ENCODE peak calls at places on chromosomes 11 and 22, in seven cellular contexts. C is cardiac fibroblast, N is AG10803, P is adrenal gland, Z is psoas muscle, X is foreskin fibroblast, R is right lobe of liver. O is an unnamed sample.

GRCh38 chr11:34214961-34215805 is 109.8 kb downstream of the NAT10 start:
- DNase-seq in P (peak), N (peak), X (peak), R (peak), C (peak), Z (no peak), O (peak)

GRCh38 chr11:109851780-109852390 is 241.3 kb upstream of the ZC3H12C start:
- DNase-seq in X (no peak), R (no peak), P (no peak), N (no peak), Z (no peak), C (peak), O (no peak)

GRCh38 chr11:2919188-2919587 is 10.0 kb downstream of the PHLDA2 start:
- DNase-seq in R (no peak), Z (no peak), X (no peak), C (no peak), P (no peak), N (no peak), O (no peak)

GRCh38 chr11:85974126-85974525 is 94.8 kb downstream of the PICALM start:
- DNase-seq in C (peak), Z (no peak), N (peak), X (peak), P (no peak), R (no peak), O (peak)

GRCh38 chr11:103111400-103111799 is 2.2 kb downstream of the DYNC2H1 start:
- DNase-seq in R (no peak), C (no peak), P (no peak), Z (no peak), N (no peak), X (no peak), O (no peak)

GRCh38 chr11:3861698-3862097 is 6.2 kb downstream of the STIM1 start:
- DNase-seq in N (no peak), C (peak), R (no peak), X (no peak), Z (no peak), P (no peak), O (no peak)

GRCh38 chr22:25419247-25420113 is 145.0 kb upstream of the GRK3 start:
- DNase-seq in C (peak), Z (no peak), R (no peak), N (peak), P (peak), X (peak), O (no peak)

GRCh38 chr22:30947821-30948454 is 20.6 kb downstream of the MORC2 start:
- DNase-seq in X (peak), P (no peak), N (peak), R (no peak), C (peak), Z (no peak), O (peak)

GRCh38 chr22:36197065-36197440 is 4.6 kb downstream of the APOL4 start:
- DNase-seq in Z (peak), X (peak), N (peak), P (no peak), R (no peak), C (peak), O (peak)

GRCh38 chr11:1888347-1888753 is 3.3 kb downstream of the PRR33 start:
- DNase-seq in X (no peak), P (no peak), R (no peak), N (no peak), Z (no peak), C (no peak), O (no peak)

GRCh38 chr22:22767876-22768602 is 119.6 kb upstream of the IGLL5 start:
- DNase-seq in X (peak), C (peak), P (no peak), N (no peak), Z (no peak), R (no peak), O (no peak)

GRCh38 chr22:46021577-46021976 is 44.6 kb upstream of the WNT7B start:
- DNase-seq in Z (no peak), C (no peak), R (peak), P (no peak), N (no peak), X (no peak), O (no peak)

GRCh38 chr11:134282121-134283045 is 6.2 kb downstream of the GLB1L3 start:
- DNase-seq in P (no peak), N (no peak), X (no peak), C (no peak), R (peak), Z (no peak), O (no peak)

GRCh38 chr22:42924436-42924835 is 67.4 kb upstream of the ARFGAP3 start:
- DNase-seq in C (no peak), X (no peak), Z (no peak), P (no peak), N (no peak), R (no peak), O (no peak)

GRCh38 chr22:35315855-35316745 is 16.4 kb downstream of the TOM1 start:
- DNase-seq in Z (peak), N (no peak), C (no peak), P (peak), R (no peak), X (no peak), O (no peak)

GRCh38 chr11:85682330-85683305 is 3.4 kb downstream of the CCDC89 start:
- DNase-seq in R (peak), C (peak), N (peak), X (peak), P (peak), Z (peak), O (peak)

GRCh38 chr11:118074785-118075184 is 2.1 kb upstream of the TMPRSS4 start:
- DNase-seq in C (no peak), P (no peak), X (no peak), N (no peak), Z (peak), R (no peak), O (no peak)

GRCh38 chr11:12075822-12076821 is 34.3 kb upstream of the MICAL2 start:
- DNase-seq in P (no peak), R (no peak), Z (peak), N (peak), X (peak), C (peak), O (peak)

GRCh38 chr11:93704237-93704636 is 37.1 kb downstream of the TAF1D start:
- DNase-seq in N (no peak), P (no peak), R (no peak), C (no peak), X (no peak), Z (no peak), O (no peak)
- TF ChIP-seq CTCF in N (no peak), P (no peak), R (no peak), C (peak), X (no peak), Z (no peak), O (peak)

GRCh38 chr11:70306586-70307033 is 36.1 kb downstream of the PPFIA1 start:
- DNase-seq in P (no peak), N (no peak), X (no peak), Z (no peak), C (no peak), R (no peak), O (no peak)

GRCh38 chr11:70307176-70307575 is 36.7 kb downstream of the PPFIA1 start:
- DNase-seq in C (peak), R (no peak), N (no peak), X (peak), P (no peak), Z (no peak), O (peak)

GRCh38 chr11:70303070-70303469 is 32.6 kb downstream of the PPFIA1 start:
- DNase-seq in Z (no peak), X (peak), C (peak), N (peak), R (no peak), P (peak), O (peak)

GRCh38 chr11:70304208-70304603 is 33.7 kb downstream of the PPFIA1 start:
- DNase-seq in P (no peak), C (no peak), X (no peak), N (no peak), R (no peak), Z (no peak), O (no peak)

DNA sequence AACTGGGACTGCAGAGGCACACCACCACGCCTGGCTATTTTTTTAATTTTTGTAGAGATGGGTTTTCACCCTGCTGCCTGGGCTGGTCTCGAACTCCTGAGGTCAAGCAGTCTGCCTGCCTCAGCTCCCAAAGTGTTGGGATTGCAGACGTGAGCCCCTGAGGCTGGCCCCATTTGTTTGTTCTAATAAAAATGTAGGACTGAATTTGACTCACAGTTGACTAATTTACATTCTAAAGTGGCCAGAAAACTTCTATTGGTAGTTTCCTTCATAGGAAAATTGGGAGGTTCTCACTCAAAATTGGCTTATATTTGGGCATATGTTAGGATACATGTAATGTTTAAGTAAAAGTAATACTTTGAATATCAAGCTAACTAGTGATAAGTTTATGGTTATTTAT is 35.0 kb downstream of the PPFIA1 start:
- DNase-seq in P (no peak), Z (no peak), R (no peak), X (peak), N (no peak), C (no peak), O (no peak)
- H3K4me3 ChIP-seq in P (no peak), Z (no peak), R (no peak), X (no peak), N (no peak), C (no peak), O (no peak)

DNA sequence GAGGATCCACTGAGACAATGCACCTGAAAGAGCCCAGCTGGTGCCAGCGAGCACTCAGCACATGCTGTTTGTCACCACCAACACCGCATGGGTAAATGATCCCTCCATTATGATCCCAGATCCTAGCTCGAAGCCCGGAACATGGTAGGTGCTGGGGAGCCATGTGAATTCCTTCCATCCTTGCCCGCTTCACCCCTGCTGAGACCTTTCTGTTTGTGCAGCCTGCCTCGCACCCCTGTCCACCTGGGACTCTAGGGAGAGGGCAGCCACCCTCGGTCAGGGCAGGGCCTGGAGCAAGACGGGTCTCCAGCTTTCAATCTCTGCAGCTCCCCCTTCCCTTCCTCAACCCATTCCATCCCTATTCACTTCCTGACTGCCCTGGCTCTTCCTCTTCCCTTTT is 116.2 kb upstream of the ALX4 start:
- DNase-seq in X (no peak), Z (no peak), R (no peak), N (no peak), C (no peak), P (no peak), O (no peak)
- TF ChIP-seq CTCF in X (no peak), Z (no peak), R (no peak), N (no peak), C (no peak), P (no peak), O (no peak)

GRCh38 chr22:49544286-49544685 is 283.4 kb downstream of the BRD1 start:
- DNase-seq in P (no peak), Z (no peak), C (no peak), X (no peak), R (no peak), N (no peak), O (no peak)
- H3K4me3 ChIP-seq in P (no peak), Z (no peak), C (no peak), X (no peak), R (no peak), N (no peak), O (no peak)

DNA sequence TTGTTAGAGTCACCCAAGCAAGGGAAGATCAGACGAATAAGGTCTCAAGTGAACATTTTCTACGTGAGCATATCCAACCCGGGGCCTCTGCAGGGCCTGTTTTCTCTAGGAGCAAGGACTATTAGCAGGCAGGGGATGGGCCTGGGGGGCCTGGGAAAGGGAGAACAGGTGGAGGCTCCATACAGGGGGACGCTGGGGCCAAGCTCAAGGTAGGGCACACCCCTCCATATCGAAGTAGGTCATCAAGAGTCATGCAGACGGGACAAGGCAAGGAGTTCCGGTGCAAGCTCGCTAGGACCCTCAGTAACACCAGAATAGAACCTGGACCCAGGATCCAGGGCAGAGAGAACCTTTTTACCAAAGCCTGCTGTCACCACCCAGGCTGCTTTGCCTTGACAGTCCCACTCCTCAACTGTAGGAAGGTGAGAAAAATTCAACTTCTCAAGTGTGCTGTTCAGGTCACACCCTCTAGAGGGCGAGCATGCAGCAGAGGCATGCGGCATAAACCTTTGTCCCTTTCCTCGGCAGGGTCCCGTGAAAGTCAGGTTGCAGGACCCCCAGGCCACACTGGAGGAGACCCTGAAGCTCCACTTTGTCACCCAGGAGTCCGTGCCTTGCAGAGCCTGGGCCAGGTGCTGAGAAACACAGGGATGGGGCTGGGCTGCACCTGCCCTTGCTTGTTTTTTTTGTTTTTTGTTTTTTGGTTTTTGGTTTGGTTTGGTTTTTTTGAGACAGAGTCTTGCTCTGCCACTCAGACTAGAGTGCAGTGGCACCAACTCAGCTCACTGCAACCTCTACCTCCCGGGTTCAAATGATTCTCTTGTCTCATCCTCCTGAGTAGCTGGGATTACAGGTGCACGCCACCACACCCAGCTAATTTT is 8.6 kb upstream of the APOBEC3B start:
- DNase-seq in C (peak), R (no peak), X (peak), Z (peak), N (peak), P (no peak), O (peak)
- TF ChIP-seq CTCF in C (peak), R (peak), X (peak), Z (peak), N (peak), P (peak), O (peak)

GRCh38 chr11:126280595-126280994 is 2.3 kb upstream of the TIRAP start:
- DNase-seq in P (peak), Z (no peak), N (no peak), C (no peak), R (no peak), X (no peak), O (no peak)

GRCh38 chr11:126281245-126281644 is 1.6 kb upstream of the TIRAP start:
- DNase-seq in Z (no peak), N (no peak), R (no peak), X (no peak), C (no peak), P (no peak), O (no peak)

GRCh38 chr11:126282742-126283591 is at the start of gene TIRAP:
- DNase-seq in C (peak), R (peak), P (peak), N (peak), Z (peak), X (peak), O (peak)

GRCh38 chr11:126282361-126282741 is 542 bp upstream of the TIRAP start:
- DNase-seq in P (peak), Z (peak), X (peak), R (peak), N (peak), C (peak), O (peak)

DNA sequence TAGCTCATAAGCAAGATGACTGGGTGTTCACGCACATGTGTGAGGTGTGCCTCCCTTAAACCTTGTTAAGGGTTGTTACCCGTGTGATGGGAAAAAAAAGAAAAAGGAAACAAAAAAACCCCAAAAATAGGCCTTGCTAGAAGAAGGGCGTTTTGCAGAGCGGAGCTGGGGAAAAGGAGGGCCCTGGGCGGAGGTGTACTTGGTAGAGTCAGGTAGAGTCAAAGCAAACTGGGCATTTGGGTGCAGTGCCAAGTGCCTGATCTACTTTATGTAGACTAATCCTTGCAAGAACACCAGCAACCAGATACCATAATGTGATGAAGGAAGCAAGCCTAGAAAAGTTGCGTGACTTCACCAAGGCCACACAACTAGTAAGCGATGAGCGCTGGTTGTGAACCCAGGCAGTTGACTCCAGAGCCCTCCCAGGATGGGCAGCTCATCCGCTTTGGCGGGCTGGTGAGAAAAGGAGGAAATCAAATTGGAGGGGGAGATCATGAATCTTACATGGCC is 1.2 kb upstream of the TIRAP start:
- DNase-seq in C (no peak), N (no peak), P (no peak), Z (no peak), R (no peak), X (no peak), O (no peak)
- H3K4me3 ChIP-seq in C (no peak), N (no peak), P (no peak), Z (peak), R (peak), X (no peak), O (no peak)

GRCh38 chr11:83285771-83286528 is at the start of gene CCDC90B:
- DNase-seq in C (peak), P (peak), R (peak), X (peak), Z (peak), N (peak), O (peak)
- TF ChIP-seq CTCF in C (no peak), P (no peak), R (no peak), X (peak), Z (no peak), N (peak), O (peak)

DNA sequence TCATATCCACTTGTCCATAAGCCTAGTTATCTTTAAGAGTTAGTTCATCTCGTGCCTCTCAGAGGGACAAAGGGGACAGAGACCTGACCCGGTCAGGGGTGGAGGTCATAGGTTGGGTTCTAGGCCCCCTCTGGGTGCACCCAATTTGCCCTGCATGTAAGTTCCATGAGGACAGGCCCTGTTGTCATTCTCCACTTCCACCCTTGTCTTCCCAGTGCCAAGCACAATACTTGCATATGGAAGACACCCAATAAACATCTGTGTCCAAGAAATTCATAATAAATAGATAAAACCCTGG is 1.3 kb upstream of the YIF1A start:
- DNase-seq in C (no peak), X (no peak), P (no peak), Z (no peak), R (no peak), N (no peak), O (no peak)
- H3K4me3 ChIP-seq in C (peak), X (no peak), P (no peak), Z (no peak), R (no peak), N (no peak), O (no peak)